ENCODE peak calls at places on chromosomes 12 and 14, in nine cellular contexts. One of them, this sample, is unnamed.

GRCh38 chr14:33657478-33657877 is 293.4 kb downstream of the EGLN3 start:
- DNase-seq in AG04450: no peak
- DNase-seq in H54: no peak
- DNase-seq in Right ventricle myocardium superior: no peak
- DNase-seq in fibroblast of lung: no peak
- DNase-seq in AG08396: no peak
- DNase-seq in NCI-H748 treated with DMSO at 0.1 percent for 48 hours: no peak
- DNase-seq in left ventricle myocardium superior: no peak
- DNase-seq in mucosa of descending colon: no peak
- DNase-seq in this sample: no peak

GRCh38 chr12:91858186-91858585 is 287.5 kb downstream of the BTG1 start:
- DNase-seq in NCI-H748 treated with DMSO at 0.1 percent for 48 hours: no peak
- DNase-seq in left ventricle myocardium superior: no peak
- DNase-seq in fibroblast of lung: no peak
- DNase-seq in AG08396: no peak
- DNase-seq in mucosa of descending colon: no peak
- DNase-seq in H54: no peak
- DNase-seq in AG04450: no peak
- DNase-seq in Right ventricle myocardium superior: no peak
- DNase-seq in this sample: no peak

GRCh38 chr14:33880330-33880729 is 70.5 kb downstream of the EGLN3 start:
- DNase-seq in Right ventricle myocardium superior: no peak
- DNase-seq in mucosa of descending colon: no peak
- DNase-seq in fibroblast of lung: no peak
- DNase-seq in H54: no peak
- DNase-seq in AG08396: no peak
- DNase-seq in AG04450: no peak
- DNase-seq in NCI-H748 treated with DMSO at 0.1 percent for 48 hours: peak
- DNase-seq in left ventricle myocardium superior: no peak
- DNase-seq in this sample: no peak

GRCh38 chr12:31238764-31239387 is 87.1 kb downstream of the SINHCAF start:
- DNase-seq in Right ventricle myocardium superior: peak
- DNase-seq in H54: peak
- DNase-seq in AG04450: no peak
- DNase-seq in fibroblast of lung: peak
- DNase-seq in AG08396: peak
- DNase-seq in mucosa of descending colon: peak
- DNase-seq in left ventricle myocardium superior: peak
- DNase-seq in NCI-H748 treated with DMSO at 0.1 percent for 48 hours: peak
- DNase-seq in this sample: peak

GRCh38 chr12:124734224-124734788 is 129.4 kb downstream of the SCARB1 start:
- DNase-seq in AG08396: no peak
- DNase-seq in Right ventricle myocardium superior: peak
- DNase-seq in fibroblast of lung: peak
- DNase-seq in mucosa of descending colon: no peak
- DNase-seq in NCI-H748 treated with DMSO at 0.1 percent for 48 hours: no peak
- DNase-seq in AG04450: no peak
- DNase-seq in H54: no peak
- DNase-seq in left ventricle myocardium superior: peak
- DNase-seq in this sample: peak

GRCh38 chr12:14995583-14996425 is 23.0 kb downstream of the PDE6H start:
- DNase-seq in Right ventricle myocardium superior: no peak
- DNase-seq in mucosa of descending colon: no peak
- DNase-seq in AG08396: no peak
- DNase-seq in H54: no peak
- DNase-seq in left ventricle myocardium superior: no peak
- DNase-seq in AG04450: peak
- DNase-seq in NCI-H748 treated with DMSO at 0.1 percent for 48 hours: peak
- DNase-seq in fibroblast of lung: peak
- DNase-seq in this sample: no peak

GRCh38 chr12:80598004-80598606 is 109.3 kb upstream of the MYF6 start:
- DNase-seq in fibroblast of lung: peak
- DNase-seq in AG04450: peak
- DNase-seq in NCI-H748 treated with DMSO at 0.1 percent for 48 hours: no peak
- DNase-seq in AG08396: peak
- DNase-seq in left ventricle myocardium superior: no peak
- DNase-seq in H54: no peak
- DNase-seq in mucosa of descending colon: peak
- DNase-seq in Right ventricle myocardium superior: no peak
- DNase-seq in this sample: no peak

GRCh38 chr14:24232121-24232644 is at the start of gene NEDD8:
- DNase-seq in AG08396: peak
- DNase-seq in mucosa of descending colon: peak
- DNase-seq in H54: peak
- DNase-seq in AG04450: peak
- DNase-seq in left ventricle myocardium superior: peak
- DNase-seq in Right ventricle myocardium superior: peak
- DNase-seq in NCI-H748 treated with DMSO at 0.1 percent for 48 hours: peak
- DNase-seq in fibroblast of lung: peak
- DNase-seq in this sample: peak

GRCh38 chr14:63787995-63788946 is 60.4 kb upstream of the SGPP1 start:
- DNase-seq in AG08396: no peak
- DNase-seq in mucosa of descending colon: no peak
- DNase-seq in Right ventricle myocardium superior: no peak
- DNase-seq in left ventricle myocardium superior: no peak
- DNase-seq in NCI-H748 treated with DMSO at 0.1 percent for 48 hours: no peak
- DNase-seq in H54: no peak
- DNase-seq in fibroblast of lung: peak
- DNase-seq in AG04450: no peak
- DNase-seq in this sample: no peak

GRCh38 chr14:49972199-49972671 is 79.4 kb downstream of the ARF6 start:
- DNase-seq in Right ventricle myocardium superior: no peak
- DNase-seq in AG04450: no peak
- DNase-seq in mucosa of descending colon: peak
- DNase-seq in H54: no peak
- DNase-seq in NCI-H748 treated with DMSO at 0.1 percent for 48 hours: peak
- DNase-seq in left ventricle myocardium superior: no peak
- DNase-seq in fibroblast of lung: peak
- DNase-seq in AG08396: no peak
- DNase-seq in this sample: no peak

GRCh38 chr12:103181366-103182152 is 224.1 kb downstream of the ASCL1 start:
- DNase-seq in Right ventricle myocardium superior: no peak
- DNase-seq in AG08396: no peak
- DNase-seq in left ventricle myocardium superior: no peak
- DNase-seq in fibroblast of lung: no peak
- DNase-seq in NCI-H748 treated with DMSO at 0.1 percent for 48 hours: no peak
- DNase-seq in AG04450: no peak
- DNase-seq in mucosa of descending colon: no peak
- DNase-seq in H54: no peak
- DNase-seq in this sample: no peak

GRCh38 chr12:42326466-42327226 is 679 bp downstream of the PPHLN1 start:
- DNase-seq in AG08396: peak
- DNase-seq in NCI-H748 treated with DMSO at 0.1 percent for 48 hours: peak
- DNase-seq in H54: no peak
- DNase-seq in Right ventricle myocardium superior: no peak
- DNase-seq in AG04450: no peak
- DNase-seq in mucosa of descending colon: peak
- DNase-seq in fibroblast of lung: peak
- DNase-seq in left ventricle myocardium superior: no peak
- DNase-seq in this sample: no peak

GRCh38 chr14:71668942-71669341 is 263.3 kb upstream of the RGS6 start:
- DNase-seq in mucosa of descending colon: no peak
- DNase-seq in fibroblast of lung: no peak
- DNase-seq in left ventricle myocardium superior: no peak
- DNase-seq in AG08396: no peak
- DNase-seq in NCI-H748 treated with DMSO at 0.1 percent for 48 hours: no peak
- DNase-seq in Right ventricle myocardium superior: no peak
- DNase-seq in AG04450: no peak
- DNase-seq in H54: no peak
- DNase-seq in this sample: no peak

GRCh38 chr14:77904218-77904617 is 104.3 kb downstream of the ADCK1 start:
- DNase-seq in H54: no peak
- DNase-seq in AG04450: no peak
- DNase-seq in Right ventricle myocardium superior: no peak
- DNase-seq in mucosa of descending colon: no peak
- DNase-seq in left ventricle myocardium superior: no peak
- DNase-seq in NCI-H748 treated with DMSO at 0.1 percent for 48 hours: no peak
- DNase-seq in AG08396: no peak
- DNase-seq in fibroblast of lung: no peak
- DNase-seq in this sample: no peak

GRCh38 chr12:130031571-130032189 is 127.9 kb upstream of the TMEM132D start:
- DNase-seq in NCI-H748 treated with DMSO at 0.1 percent for 48 hours: peak
- DNase-seq in Right ventricle myocardium superior: peak
- DNase-seq in left ventricle myocardium superior: peak
- DNase-seq in mucosa of descending colon: peak
- DNase-seq in H54: peak
- DNase-seq in AG08396: peak
- DNase-seq in fibroblast of lung: no peak
- DNase-seq in AG04450: no peak
- DNase-seq in this sample: peak

GRCh38 chr14:97306785-97307246 is 509.6 kb downstream of the VRK1 start:
- DNase-seq in mucosa of descending colon: no peak
- DNase-seq in NCI-H748 treated with DMSO at 0.1 percent for 48 hours: no peak
- DNase-seq in AG08396: no peak
- DNase-seq in Right ventricle myocardium superior: no peak
- DNase-seq in AG04450: no peak
- DNase-seq in fibroblast of lung: no peak
- DNase-seq in H54: no peak
- DNase-seq in left ventricle myocardium superior: no peak
- DNase-seq in this sample: no peak

GRCh38 chr14:47715330-47715729 is 39.9 kb upstream of the MDGA2 start:
- DNase-seq in NCI-H748 treated with DMSO at 0.1 percent for 48 hours: no peak
- DNase-seq in AG08396: no peak
- DNase-seq in AG04450: no peak
- DNase-seq in H54: no peak
- DNase-seq in Right ventricle myocardium superior: no peak
- DNase-seq in left ventricle myocardium superior: no peak
- DNase-seq in fibroblast of lung: peak
- DNase-seq in mucosa of descending colon: no peak
- DNase-seq in this sample: no peak

GRCh38 chr14:89428556-89429196 is 11.6 kb upstream of the FOXN3 start:
- DNase-seq in NCI-H748 treated with DMSO at 0.1 percent for 48 hours: peak
- DNase-seq in H54: no peak
- DNase-seq in mucosa of descending colon: no peak
- DNase-seq in AG04450: no peak
- DNase-seq in fibroblast of lung: peak
- DNase-seq in left ventricle myocardium superior: peak
- DNase-seq in Right ventricle myocardium superior: peak
- DNase-seq in AG08396: no peak
- DNase-seq in this sample: peak

GRCh38 chr12:104825408-104825807 is 132.7 kb downstream of the SLC41A2 start:
- DNase-seq in fibroblast of lung: peak
- DNase-seq in H54: no peak
- DNase-seq in AG04450: no peak
- DNase-seq in AG08396: no peak
- DNase-seq in Right ventricle myocardium superior: no peak
- DNase-seq in NCI-H748 treated with DMSO at 0.1 percent for 48 hours: no peak
- DNase-seq in left ventricle myocardium superior: no peak
- DNase-seq in mucosa of descending colon: no peak
- DNase-seq in this sample: no peak

GRCh38 chr12:46674126-46674525 is 151.7 kb downstream of the SLC38A4 start:
- DNase-seq in NCI-H748 treated with DMSO at 0.1 percent for 48 hours: no peak
- DNase-seq in H54: no peak
- DNase-seq in AG08396: no peak
- DNase-seq in AG04450: no peak
- DNase-seq in Right ventricle myocardium superior: no peak
- DNase-seq in left ventricle myocardium superior: no peak
- DNase-seq in fibroblast of lung: no peak
- DNase-seq in mucosa of descending colon: no peak
- DNase-seq in this sample: no peak

GRCh38 chr14:94685166-94685581 is 73.0 kb downstream of the SERPINA3 start:
- DNase-seq in H54: no peak
- DNase-seq in fibroblast of lung: no peak
- DNase-seq in NCI-H748 treated with DMSO at 0.1 percent for 48 hours: no peak
- DNase-seq in Right ventricle myocardium superior: no peak
- DNase-seq in AG04450: no peak
- DNase-seq in mucosa of descending colon: no peak
- DNase-seq in AG08396: no peak
- DNase-seq in left ventricle myocardium superior: no peak
- DNase-seq in this sample: no peak

GRCh38 chr12:54040148-54040494 is 7.3 kb downstream of the HOXC5 start:
- DNase-seq in fibroblast of lung: no peak
- DNase-seq in NCI-H748 treated with DMSO at 0.1 percent for 48 hours: no peak
- DNase-seq in H54: no peak
- DNase-seq in left ventricle myocardium superior: no peak
- DNase-seq in AG08396: peak
- DNase-seq in mucosa of descending colon: no peak
- DNase-seq in AG04450: no peak
- DNase-seq in Right ventricle myocardium superior: no peak
- DNase-seq in this sample: no peak

GRCh38 chr14:89524412-89524811 is 107.4 kb upstream of the FOXN3 start:
- DNase-seq in mucosa of descending colon: no peak
- DNase-seq in Right ventricle myocardium superior: no peak
- DNase-seq in left ventricle myocardium superior: no peak
- DNase-seq in AG04450: no peak
- DNase-seq in AG08396: no peak
- DNase-seq in NCI-H748 treated with DMSO at 0.1 percent for 48 hours: no peak
- DNase-seq in fibroblast of lung: no peak
- DNase-seq in H54: no peak
- DNase-seq in this sample: no peak

GRCh38 chr12:18967814-18968213 is 161.7 kb upstream of the PLEKHA5 start:
- DNase-seq in NCI-H748 treated with DMSO at 0.1 percent for 48 hours: no peak
- DNase-seq in AG04450: no peak
- DNase-seq in AG08396: no peak
- DNase-seq in mucosa of descending colon: no peak
- DNase-seq in fibroblast of lung: no peak
- DNase-seq in H54: no peak
- DNase-seq in Right ventricle myocardium superior: no peak
- DNase-seq in left ventricle myocardium superior: no peak
- DNase-seq in this sample: no peak

GRCh38 chr12:127328867-127329266 is 938.1 kb upstream of the TMEM132C start:
- DNase-seq in H54: no peak
- DNase-seq in AG04450: no peak
- DNase-seq in AG08396: no peak
- DNase-seq in mucosa of descending colon: no peak
- DNase-seq in left ventricle myocardium superior: no peak
- DNase-seq in fibroblast of lung: no peak
- DNase-seq in NCI-H748 treated with DMSO at 0.1 percent for 48 hours: no peak
- DNase-seq in Right ventricle myocardium superior: no peak
- DNase-seq in this sample: no peak

GRCh38 chr14:104081951-104082464 is 3.5 kb upstream of the ASPG start:
- DNase-seq in left ventricle myocardium superior: no peak
- DNase-seq in mucosa of descending colon: peak
- DNase-seq in Right ventricle myocardium superior: no peak
- DNase-seq in NCI-H748 treated with DMSO at 0.1 percent for 48 hours: no peak
- DNase-seq in AG04450: no peak
- DNase-seq in H54: peak
- DNase-seq in AG08396: peak
- DNase-seq in fibroblast of lung: no peak
- DNase-seq in this sample: peak

GRCh38 chr12:66288121-66288520 is 14.2 kb upstream of the HELB start:
- DNase-seq in mucosa of descending colon: no peak
- DNase-seq in left ventricle myocardium superior: no peak
- DNase-seq in H54: no peak
- DNase-seq in AG04450: no peak
- DNase-seq in Right ventricle myocardium superior: no peak
- DNase-seq in AG08396: no peak
- DNase-seq in fibroblast of lung: no peak
- DNase-seq in NCI-H748 treated with DMSO at 0.1 percent for 48 hours: no peak
- DNase-seq in this sample: no peak

GRCh38 chr12:65510584-65511050 is 232.1 kb downstream of the MSRB3 start:
- DNase-seq in fibroblast of lung: peak
- DNase-seq in AG04450: no peak
- DNase-seq in AG08396: no peak
- DNase-seq in left ventricle myocardium superior: peak
- DNase-seq in NCI-H748 treated with DMSO at 0.1 percent for 48 hours: no peak
- DNase-seq in H54: no peak
- DNase-seq in Right ventricle myocardium superior: peak
- DNase-seq in mucosa of descending colon: peak
- DNase-seq in this sample: peak

GRCh38 chr12:3341594-3341993 is 149.4 kb upstream of the PRMT8 start:
- DNase-seq in NCI-H748 treated with DMSO at 0.1 percent for 48 hours: no peak
- DNase-seq in AG04450: no peak
- DNase-seq in mucosa of descending colon: no peak
- DNase-seq in AG08396: no peak
- DNase-seq in Right ventricle myocardium superior: no peak
- DNase-seq in fibroblast of lung: no peak
- DNase-seq in left ventricle myocardium superior: no peak
- DNase-seq in H54: no peak
- DNase-seq in this sample: no peak

GRCh38 chr12:115963030-115963480 is 314.4 kb downstream of the MED13L start:
- DNase-seq in AG04450: no peak
- DNase-seq in AG08396: peak
- DNase-seq in Right ventricle myocardium superior: no peak
- DNase-seq in NCI-H748 treated with DMSO at 0.1 percent for 48 hours: no peak
- DNase-seq in fibroblast of lung: peak
- DNase-seq in mucosa of descending colon: no peak
- DNase-seq in left ventricle myocardium superior: no peak
- DNase-seq in H54: peak
- DNase-seq in this sample: no peak

GRCh38 chr14:75861161-75861621 is 120.6 kb downstream of the TGFB3 start:
- DNase-seq in fibroblast of lung: peak
- DNase-seq in Right ventricle myocardium superior: no peak
- DNase-seq in NCI-H748 treated with DMSO at 0.1 percent for 48 hours: no peak
- DNase-seq in left ventricle myocardium superior: no peak
- DNase-seq in AG08396: peak
- DNase-seq in mucosa of descending colon: no peak
- DNase-seq in AG04450: peak
- DNase-seq in H54: no peak
- DNase-seq in this sample: no peak